ENCODE peak calls at places on chromosome 16, in seven cellular contexts. T is GM12864, C is Karpas-422, B is fibroblast of lung, Q is breast epithelium, O is heart right ventricle, Y is hepatocyte. F is an unnamed sample.
A peak's percentile ranks its signal among the peaks of the same experiment; 100 is the strongest.

GRCh38 chr16:709651-710499 is 4.3 kb upstream of the FBXL16 start:
- DNase-seq in T (no peak), B (peak; percentile 85), C (peak; percentile 64), Y (peak; percentile 71), O (peak; percentile 65), Q (no peak), F (peak; percentile 87)

GRCh38 chr16:13056607-13057006 is 155.2 kb downstream of the SHISA9 start:
- DNase-seq in O (no peak), Y (no peak), B (no peak), Q (no peak), T (no peak), C (no peak), F (no peak)

GRCh38 chr16:16042076-16042475 is 92.7 kb downstream of the ABCC1 start:
- DNase-seq in Q (no peak), Y (peak; percentile 73), C (no peak), T (no peak), B (peak; percentile 86), O (peak; percentile 60), F (no peak)

GRCh38 chr16:71353736-71354135 is 4.8 kb upstream of the CALB2 start:
- DNase-seq in C (no peak), Q (no peak), B (no peak), T (no peak), Y (no peak), O (no peak), F (no peak)

GRCh38 chr16:57644383-57645014 is 16.1 kb downstream of the ADGRG1 start:
- DNase-seq in B (no peak), C (no peak), O (no peak), Y (no peak), T (no peak), Q (no peak), F (no peak)

GRCh38 chr16:11687606-11688519 is 19.6 kb downstream of the SNN start:
- DNase-seq in C (no peak), T (no peak), Q (no peak), O (no peak), Y (no peak), B (no peak), F (no peak)

GRCh38 chr16:89371968-89372634 is 118.3 kb downstream of the ANKRD11 start:
- DNase-seq in C (no peak), O (no peak), B (peak; percentile 52), Y (no peak), Q (no peak), T (no peak), F (no peak)

GRCh38 chr16:59341368-59341767 is 607.3 kb upstream of the GOT2 start:
- DNase-seq in C (no peak), Q (no peak), Y (no peak), O (no peak), B (no peak), T (no peak), F (no peak)

GRCh38 chr16:27520982-27521673 is 28.6 kb downstream of the GTF3C1 start:
- DNase-seq in B (peak; percentile 41), T (no peak), Y (no peak), O (peak; percentile 88), C (no peak), Q (no peak), F (no peak)

GRCh38 chr16:17768257-17768656 is 297.5 kb upstream of the XYLT1 start:
- DNase-seq in T (no peak), Y (no peak), Q (no peak), C (no peak), O (no peak), B (peak; percentile 70), F (no peak)

DNA sequence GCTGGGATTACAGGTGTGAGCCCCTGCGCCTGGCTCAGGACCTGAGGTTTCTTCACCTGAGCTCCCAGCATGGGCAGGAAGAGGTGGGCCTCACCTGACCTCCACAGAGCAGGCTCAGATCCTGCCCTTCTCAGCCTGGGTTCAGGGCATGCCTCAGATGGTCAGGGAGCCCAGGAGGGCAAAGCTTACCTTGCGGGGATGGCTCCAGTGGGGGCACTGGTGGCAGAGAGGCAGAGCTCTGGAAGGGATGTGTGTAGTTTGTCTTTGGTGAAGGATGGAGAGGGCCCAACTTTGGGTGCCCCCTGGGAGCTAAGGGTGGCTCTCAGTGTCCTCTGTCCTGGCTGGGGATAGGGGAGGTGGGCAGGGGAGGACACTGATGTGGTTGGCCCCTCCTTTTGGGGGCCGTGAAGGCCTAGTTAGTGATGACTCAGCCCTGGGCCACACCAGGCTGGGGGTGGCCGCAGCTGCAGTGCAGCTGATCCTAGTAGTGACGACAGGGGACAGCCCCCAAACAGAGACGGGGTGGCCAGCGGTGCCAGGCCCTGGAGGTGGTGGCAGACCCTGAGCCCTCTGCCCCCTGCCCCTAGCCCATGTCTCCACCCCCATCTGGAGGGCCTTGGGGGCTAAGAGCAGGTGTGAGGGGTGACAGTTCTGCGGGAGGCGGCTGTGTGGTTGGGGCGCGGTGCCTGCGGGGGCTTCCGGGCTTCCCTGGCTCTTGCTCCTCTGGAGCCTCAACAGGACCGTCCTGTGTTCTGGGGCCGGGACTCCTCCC is 5.8 kb downstream of the NHERF2 start:
- DNase-seq in B (no peak), T (no peak), Q (no peak), C (no peak), O (no peak), Y (no peak), F (no peak)
- H3K4me3 ChIP-seq in B (no peak overlapping the region), T (no peak overlapping the region), Q (peak overlapping the region; percentile 69), C (no peak overlapping the region), O (peak overlapping the region; percentile 65), Y (no peak overlapping the region), F (no peak overlapping the region)

GRCh38 chr16:81798311-81799137 is 19.4 kb downstream of the PLCG2 start:
- DNase-seq in T (peak; percentile 92), Q (no peak), O (no peak), B (no peak), C (peak; percentile 61), Y (no peak), F (no peak)
- H3K4me3 ChIP-seq in T (peak overlapping the region; percentile 37), Q (no peak overlapping the region), O (no peak overlapping the region), B (no peak overlapping the region), C (peak overlapping the region; percentile 1), Y (no peak overlapping the region), F (no peak overlapping the region)

DNA sequence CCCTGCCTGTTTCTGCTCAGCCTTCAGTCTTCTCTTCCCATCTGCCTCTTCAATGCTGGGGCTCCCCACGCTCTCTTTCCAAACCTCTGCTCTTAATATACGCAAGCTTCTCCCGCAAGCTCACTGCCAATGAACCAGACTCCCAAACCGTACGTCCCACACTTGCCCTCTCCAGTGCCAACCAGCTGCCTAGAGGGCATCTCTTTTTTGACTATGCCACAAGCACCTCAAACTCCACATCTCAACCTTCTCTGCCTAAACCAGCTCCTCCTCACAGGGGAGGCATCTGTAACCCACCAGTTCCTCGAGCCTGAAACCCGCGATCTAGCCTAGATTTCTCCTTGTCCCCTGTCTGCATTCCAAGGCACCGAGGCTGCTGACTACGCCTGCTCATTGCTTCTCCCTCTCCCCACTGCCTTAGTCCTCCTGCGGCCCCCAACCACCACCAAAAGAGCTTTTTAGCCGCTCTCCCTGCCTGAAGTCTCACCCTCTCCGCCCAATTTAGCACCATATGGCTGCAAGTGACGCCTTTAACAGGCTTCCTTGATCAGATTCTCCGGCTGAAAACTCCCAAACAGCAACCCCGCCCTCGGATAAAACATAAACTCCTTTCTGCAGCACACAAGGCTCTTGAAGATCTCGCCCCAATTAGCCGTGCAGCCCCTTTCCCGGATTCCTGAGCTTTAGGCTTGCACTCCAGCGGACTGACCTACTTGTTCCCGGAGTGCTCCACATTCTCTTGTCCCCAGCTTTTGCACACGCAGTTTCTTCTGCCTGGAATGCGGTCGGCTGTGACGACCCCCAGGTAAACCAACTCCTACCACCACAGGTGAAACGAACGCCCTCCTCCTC is 1.5 kb downstream of the GGA2 start:
- DNase-seq in O (no peak), C (peak; percentile 51), Q (no peak), B (peak; percentile 25), T (no peak), Y (peak; percentile 16), F (no peak)
- H3K4me3 ChIP-seq in O (peak overlapping the region; percentile 85), C (peak overlapping the region; percentile 99), Q (peak overlapping the region; percentile 96), B (peak overlapping the region; percentile 79), T (peak overlapping the region; percentile 87), Y (peak overlapping the region; percentile 85), F (peak overlapping the region; percentile 56)

GRCh38 chr16:82784567-82784956 is 157.8 kb downstream of the CDH13 start:
- DNase-seq in Q (no peak), C (no peak), B (no peak), T (no peak), O (no peak), Y (no peak), F (no peak)
- H3K4me3 ChIP-seq in Q (no peak overlapping the region), C (no peak overlapping the region), B (no peak overlapping the region), T (no peak overlapping the region), O (no peak overlapping the region), Y (no peak overlapping the region), F (no peak overlapping the region)